ENCODE peak calls at places on chromosome 3, in nine cellular contexts. One of them, this sample, is unnamed.

GRCh38 chr3:139689122-139689521 is 11.3 kb upstream of the NMNAT3 start:
- DNase-seq in Panc1: no peak
- DNase-seq in HCT116: no peak
- DNase-seq in breast epithelium: no peak
- DNase-seq in GM12892: no peak
- DNase-seq in sigmoid colon: no peak
- DNase-seq in H1: no peak
- DNase-seq in suprapubic skin: no peak
- DNase-seq in K562: no peak
- DNase-seq in this sample: no peak

GRCh38 chr3:61162965-61163364 is 88.3 kb downstream of the FHIT start:
- DNase-seq in Panc1: no peak
- DNase-seq in HCT116: no peak
- DNase-seq in breast epithelium: no peak
- DNase-seq in GM12892: no peak
- DNase-seq in sigmoid colon: no peak
- DNase-seq in H1: no peak
- DNase-seq in suprapubic skin: no peak
- DNase-seq in K562: no peak
- DNase-seq in this sample: no peak

GRCh38 chr3:143134446-143134845 is 14.9 kb downstream of the CHST2 start:
- DNase-seq in Panc1: no peak
- DNase-seq in HCT116: no peak
- DNase-seq in breast epithelium: no peak
- DNase-seq in GM12892: no peak
- DNase-seq in sigmoid colon: no peak
- DNase-seq in H1: no peak
- DNase-seq in suprapubic skin: no peak
- DNase-seq in K562: peak; percentile 19
- DNase-seq in this sample: no peak

GRCh38 chr3:40848411-40848810 is 323.7 kb downstream of the ZNF621 start:
- DNase-seq in Panc1: no peak
- DNase-seq in HCT116: no peak
- DNase-seq in breast epithelium: no peak
- DNase-seq in GM12892: no peak
- DNase-seq in sigmoid colon: no peak
- DNase-seq in H1: no peak
- DNase-seq in suprapubic skin: no peak
- DNase-seq in K562: no peak
- DNase-seq in this sample: no peak

GRCh38 chr3:178063475-178063874 is 472.8 kb upstream of the KCNMB2 start:
- DNase-seq in Panc1: no peak
- DNase-seq in HCT116: no peak
- DNase-seq in breast epithelium: no peak
- DNase-seq in GM12892: no peak
- DNase-seq in sigmoid colon: no peak
- DNase-seq in H1: no peak
- DNase-seq in suprapubic skin: no peak
- DNase-seq in K562: no peak
- DNase-seq in this sample: no peak

GRCh38 chr3:186895406-186895805 is 34.9 kb upstream of the ST6GAL1 start:
- DNase-seq in Panc1: no peak
- DNase-seq in HCT116: no peak
- DNase-seq in breast epithelium: no peak
- DNase-seq in GM12892: no peak
- DNase-seq in sigmoid colon: no peak
- DNase-seq in H1: no peak
- DNase-seq in suprapubic skin: no peak
- DNase-seq in K562: no peak
- DNase-seq in this sample: no peak

GRCh38 chr3:134650431-134651346 is at the start of gene KY:
- DNase-seq in Panc1: no peak
- DNase-seq in HCT116: no peak
- DNase-seq in breast epithelium: no peak
- DNase-seq in GM12892: no peak
- DNase-seq in sigmoid colon: no peak
- DNase-seq in H1: peak; percentile 80
- DNase-seq in suprapubic skin: peak; percentile 77
- DNase-seq in K562: no peak
- DNase-seq in this sample: peak; percentile 24

GRCh38 chr3:99848433-99848832 is 30.8 kb downstream of the CMSS1 start:
- DNase-seq in Panc1: no peak
- DNase-seq in HCT116: no peak
- DNase-seq in breast epithelium: no peak
- DNase-seq in GM12892: no peak
- DNase-seq in sigmoid colon: no peak
- DNase-seq in H1: no peak
- DNase-seq in suprapubic skin: no peak
- DNase-seq in K562: no peak
- DNase-seq in this sample: no peak

GRCh38 chr3:150216041-150216811 is 191.9 kb upstream of the TSC22D2 start:
- DNase-seq in Panc1: no peak
- DNase-seq in HCT116: no peak
- DNase-seq in breast epithelium: no peak
- DNase-seq in GM12892: no peak
- DNase-seq in sigmoid colon: no peak
- DNase-seq in H1: no peak
- DNase-seq in suprapubic skin: no peak
- DNase-seq in K562: no peak
- DNase-seq in this sample: no peak

GRCh38 chr3:64488938-64489337 is 198.9 kb downstream of the ADAMTS9 start:
- DNase-seq in Panc1: no peak
- DNase-seq in HCT116: no peak
- DNase-seq in breast epithelium: no peak
- DNase-seq in GM12892: no peak
- DNase-seq in sigmoid colon: no peak
- DNase-seq in H1: no peak
- DNase-seq in suprapubic skin: no peak
- DNase-seq in K562: no peak
- DNase-seq in this sample: no peak

GRCh38 chr3:161851941-161852566 is 355.4 kb downstream of the OTOL1 start:
- DNase-seq in Panc1: peak; percentile 52
- DNase-seq in HCT116: peak; percentile 46
- DNase-seq in breast epithelium: no peak
- DNase-seq in GM12892: peak; percentile 1
- DNase-seq in sigmoid colon: peak; percentile 42
- DNase-seq in H1: peak; percentile 95
- DNase-seq in suprapubic skin: no peak
- DNase-seq in K562: peak; percentile 25
- DNase-seq in this sample: no peak

GRCh38 chr3:126134219-126134975 is 46.0 kb downstream of the ALDH1L1 start:
- DNase-seq in Panc1: peak; percentile 17
- DNase-seq in HCT116: peak; percentile 39
- DNase-seq in breast epithelium: peak; percentile 66
- DNase-seq in GM12892: peak; percentile 46
- DNase-seq in sigmoid colon: peak; percentile 87
- DNase-seq in H1: peak; percentile 87
- DNase-seq in suprapubic skin: peak; percentile 83
- DNase-seq in K562: peak; percentile 61
- DNase-seq in this sample: peak; percentile 38
- TF ChIP-seq POLR2AphosphoS5 in Panc1: no peak
- TF ChIP-seq POLR2AphosphoS5 in HCT116: no peak
- TF ChIP-seq POLR2AphosphoS5 in breast epithelium: peak; percentile 54
- TF ChIP-seq POLR2AphosphoS5 in GM12892: no peak
- TF ChIP-seq POLR2AphosphoS5 in sigmoid colon: no peak
- TF ChIP-seq POLR2AphosphoS5 in H1: no peak
- TF ChIP-seq POLR2AphosphoS5 in suprapubic skin: no peak
- TF ChIP-seq POLR2AphosphoS5 in K562: no peak
- TF ChIP-seq POLR2AphosphoS5 in this sample: no peak

DNA sequence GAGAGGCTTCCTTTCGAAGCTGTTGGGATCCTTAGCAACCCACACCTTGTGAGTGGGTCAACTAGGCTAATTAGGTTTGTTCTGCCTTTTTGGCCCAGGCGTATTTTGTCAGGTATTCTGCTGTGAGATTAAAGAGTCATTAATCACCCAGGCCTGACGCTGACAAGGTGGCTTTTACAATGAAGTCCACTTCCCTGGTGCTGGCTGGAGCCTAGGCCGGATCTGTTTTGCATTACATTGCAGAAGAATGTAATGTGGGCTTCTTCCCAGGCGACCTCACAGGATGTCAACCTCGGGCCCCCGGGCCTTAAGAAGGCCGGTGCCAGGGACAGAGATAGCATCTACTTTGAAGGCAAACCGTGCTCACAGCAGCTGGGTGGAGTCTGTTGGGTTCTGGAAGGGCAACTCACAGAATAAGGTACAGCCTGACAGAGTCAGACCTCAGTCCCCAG is 76.9 kb downstream of the HES1 start:
- DNase-seq in Panc1: no peak
- DNase-seq in HCT116: no peak
- DNase-seq in breast epithelium: peak; percentile 79
- DNase-seq in GM12892: no peak
- DNase-seq in sigmoid colon: peak; percentile 38
- DNase-seq in H1: peak; percentile 70
- DNase-seq in suprapubic skin: no peak
- DNase-seq in K562: no peak
- DNase-seq in this sample: no peak
- TF ChIP-seq POLR2AphosphoS5 in Panc1: no peak
- TF ChIP-seq POLR2AphosphoS5 in HCT116: no peak
- TF ChIP-seq POLR2AphosphoS5 in breast epithelium: no peak
- TF ChIP-seq POLR2AphosphoS5 in GM12892: no peak
- TF ChIP-seq POLR2AphosphoS5 in sigmoid colon: no peak
- TF ChIP-seq POLR2AphosphoS5 in H1: no peak
- TF ChIP-seq POLR2AphosphoS5 in suprapubic skin: no peak
- TF ChIP-seq POLR2AphosphoS5 in K562: no peak
- TF ChIP-seq POLR2AphosphoS5 in this sample: no peak

GRCh38 chr3:195160257-195160898 is 110.6 kb downstream of the XXYLT1 start:
- DNase-seq in Panc1: no peak
- DNase-seq in HCT116: no peak
- DNase-seq in breast epithelium: no peak
- DNase-seq in GM12892: no peak
- DNase-seq in sigmoid colon: no peak
- DNase-seq in H1: no peak
- DNase-seq in suprapubic skin: no peak
- DNase-seq in K562: no peak
- DNase-seq in this sample: no peak
- TF ChIP-seq POLR2AphosphoS5 in Panc1: no peak
- TF ChIP-seq POLR2AphosphoS5 in HCT116: no peak
- TF ChIP-seq POLR2AphosphoS5 in breast epithelium: no peak
- TF ChIP-seq POLR2AphosphoS5 in GM12892: no peak
- TF ChIP-seq POLR2AphosphoS5 in sigmoid colon: no peak
- TF ChIP-seq POLR2AphosphoS5 in H1: no peak
- TF ChIP-seq POLR2AphosphoS5 in suprapubic skin: no peak
- TF ChIP-seq POLR2AphosphoS5 in K562: no peak
- TF ChIP-seq POLR2AphosphoS5 in this sample: no peak

GRCh38 chr3:9779721-9780450 is 10.1 kb upstream of the CAMK1 start:
- DNase-seq in Panc1: no peak
- DNase-seq in HCT116: no peak
- DNase-seq in breast epithelium: no peak
- DNase-seq in GM12892: no peak
- DNase-seq in sigmoid colon: no peak
- DNase-seq in H1: no peak
- DNase-seq in suprapubic skin: no peak
- DNase-seq in K562: no peak
- DNase-seq in this sample: peak; percentile 78
- TF ChIP-seq POLR2AphosphoS5 in Panc1: no peak
- TF ChIP-seq POLR2AphosphoS5 in HCT116: no peak
- TF ChIP-seq POLR2AphosphoS5 in breast epithelium: no peak
- TF ChIP-seq POLR2AphosphoS5 in GM12892: no peak
- TF ChIP-seq POLR2AphosphoS5 in sigmoid colon: no peak
- TF ChIP-seq POLR2AphosphoS5 in H1: no peak
- TF ChIP-seq POLR2AphosphoS5 in suprapubic skin: no peak
- TF ChIP-seq POLR2AphosphoS5 in K562: no peak
- TF ChIP-seq POLR2AphosphoS5 in this sample: peak; percentile 51

GRCh38 chr3:46932455-46933225 is 43.9 kb downstream of the CCDC12 start:
- DNase-seq in Panc1: no peak
- DNase-seq in HCT116: no peak
- DNase-seq in breast epithelium: peak; percentile 48
- DNase-seq in GM12892: no peak
- DNase-seq in sigmoid colon: peak; percentile 61
- DNase-seq in H1: no peak
- DNase-seq in suprapubic skin: no peak
- DNase-seq in K562: no peak
- DNase-seq in this sample: no peak

GRCh38 chr3:46929324-46929723 is 47.2 kb downstream of the CCDC12 start:
- DNase-seq in Panc1: no peak
- DNase-seq in HCT116: no peak
- DNase-seq in breast epithelium: peak; percentile 64
- DNase-seq in GM12892: no peak
- DNase-seq in sigmoid colon: peak; percentile 54
- DNase-seq in H1: no peak
- DNase-seq in suprapubic skin: no peak
- DNase-seq in K562: no peak
- DNase-seq in this sample: no peak

GRCh38 chr3:46930176-46930944 is 46.2 kb downstream of the CCDC12 start:
- DNase-seq in Panc1: no peak
- DNase-seq in HCT116: no peak
- DNase-seq in breast epithelium: peak; percentile 12
- DNase-seq in GM12892: no peak
- DNase-seq in sigmoid colon: peak; percentile 61
- DNase-seq in H1: no peak
- DNase-seq in suprapubic skin: no peak
- DNase-seq in K562: no peak
- DNase-seq in this sample: no peak

GRCh38 chr3:46931631-46932441 is 44.7 kb downstream of the CCDC12 start:
- DNase-seq in Panc1: no peak
- DNase-seq in HCT116: no peak
- DNase-seq in breast epithelium: no peak
- DNase-seq in GM12892: no peak
- DNase-seq in sigmoid colon: peak; percentile 87
- DNase-seq in H1: no peak
- DNase-seq in suprapubic skin: no peak
- DNase-seq in K562: no peak
- DNase-seq in this sample: peak; percentile 44

DNA sequence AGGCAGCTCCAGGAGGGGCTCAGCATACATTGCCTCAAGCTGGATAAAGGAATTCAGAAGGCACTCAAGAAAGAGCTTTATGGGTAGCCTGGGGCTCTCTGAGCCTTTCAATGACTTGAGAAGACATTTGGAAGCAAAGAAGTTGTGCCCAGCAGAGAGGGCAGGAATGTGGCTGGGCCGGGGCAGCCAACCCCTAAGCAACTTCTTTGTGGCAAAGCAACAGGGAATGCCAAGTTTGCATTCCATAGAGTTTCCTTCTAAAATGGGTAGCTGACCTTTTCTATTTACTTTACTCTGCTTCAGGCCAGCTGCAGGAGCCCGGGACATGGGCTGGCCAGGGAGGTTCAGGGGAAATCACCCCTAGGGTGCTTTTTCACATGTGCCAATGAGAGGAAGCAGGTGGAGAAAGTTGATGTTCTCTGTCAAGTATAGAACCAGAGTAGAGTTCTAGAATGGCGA is 45.6 kb downstream of the CCDC12 start:
- DNase-seq in Panc1: no peak
- DNase-seq in HCT116: no peak
- DNase-seq in breast epithelium: no peak
- DNase-seq in GM12892: no peak
- DNase-seq in sigmoid colon: peak; percentile 46
- DNase-seq in H1: no peak
- DNase-seq in suprapubic skin: no peak
- DNase-seq in K562: no peak
- DNase-seq in this sample: no peak
- TF ChIP-seq POLR2AphosphoS5 in Panc1: no peak
- TF ChIP-seq POLR2AphosphoS5 in HCT116: no peak
- TF ChIP-seq POLR2AphosphoS5 in breast epithelium: no peak
- TF ChIP-seq POLR2AphosphoS5 in GM12892: no peak
- TF ChIP-seq POLR2AphosphoS5 in sigmoid colon: no peak
- TF ChIP-seq POLR2AphosphoS5 in H1: no peak
- TF ChIP-seq POLR2AphosphoS5 in suprapubic skin: no peak
- TF ChIP-seq POLR2AphosphoS5 in K562: no peak
- TF ChIP-seq POLR2AphosphoS5 in this sample: no peak

This sample was measured in HL-60.